ENCODE peak calls at places on chromosomes 4 and X, in ten cellular contexts. One of them, this sample, is unnamed.

GRCh38 chr4:76354517-76355473 is 48.3 kb downstream of the STBD1 start:
- DNase-seq in CD8-positive, alpha-beta T cell: no peak
- DNase-seq in RWPE2: no peak
- DNase-seq in ovary: no peak
- DNase-seq in fibroblast of lung: no peak
- DNase-seq in K562: no peak
- DNase-seq in SK-N-SH: no peak
- DNase-seq in mesendoderm: no peak
- DNase-seq in breast epithelium: no peak
- DNase-seq in psoas muscle: no peak
- DNase-seq in this sample: no peak

GRCh38 chr4:28686618-28687017 is 1826.0 kb downstream of the STIM2 start:
- DNase-seq in CD8-positive, alpha-beta T cell: no peak
- DNase-seq in RWPE2: peak; percentile 15
- DNase-seq in ovary: no peak
- DNase-seq in fibroblast of lung: peak; percentile 9
- DNase-seq in K562: peak; percentile 2
- DNase-seq in SK-N-SH: peak; percentile 19
- DNase-seq in mesendoderm: peak; percentile 80
- DNase-seq in breast epithelium: no peak
- DNase-seq in psoas muscle: no peak
- DNase-seq in this sample: no peak

GRCh38 chrX:19342331-19342906 is 1.3 kb upstream of the PDHA1 start:
- DNase-seq in CD8-positive, alpha-beta T cell: no peak
- DNase-seq in RWPE2: no peak
- DNase-seq in ovary: no peak
- DNase-seq in fibroblast of lung: peak; percentile 9
- DNase-seq in K562: peak; percentile 56
- DNase-seq in SK-N-SH: no peak
- DNase-seq in mesendoderm: no peak
- DNase-seq in breast epithelium: no peak
- DNase-seq in psoas muscle: no peak
- DNase-seq in this sample: no peak

GRCh38 chr4:81421346-81422218 is 50.1 kb downstream of the RASGEF1B start:
- DNase-seq in CD8-positive, alpha-beta T cell: no peak
- DNase-seq in RWPE2: no peak
- DNase-seq in ovary: no peak
- DNase-seq in fibroblast of lung: peak; percentile 59
- DNase-seq in K562: peak; percentile 95
- DNase-seq in SK-N-SH: no peak
- DNase-seq in mesendoderm: peak; percentile 92
- DNase-seq in breast epithelium: no peak
- DNase-seq in psoas muscle: no peak
- DNase-seq in this sample: no peak

GRCh38 chr4:156053174-156053573 is 99.5 kb upstream of the CTSO start:
- DNase-seq in CD8-positive, alpha-beta T cell: no peak
- DNase-seq in RWPE2: no peak
- DNase-seq in ovary: no peak
- DNase-seq in fibroblast of lung: no peak
- DNase-seq in K562: no peak
- DNase-seq in SK-N-SH: no peak
- DNase-seq in mesendoderm: peak; percentile 64
- DNase-seq in breast epithelium: no peak
- DNase-seq in psoas muscle: no peak
- DNase-seq in this sample: no peak

GRCh38 chr4:749771-750666 is 44.4 kb downstream of the PCGF3 start:
- DNase-seq in CD8-positive, alpha-beta T cell: no peak
- DNase-seq in RWPE2: no peak
- DNase-seq in ovary: no peak
- DNase-seq in fibroblast of lung: peak; percentile 72
- DNase-seq in K562: no peak
- DNase-seq in SK-N-SH: no peak
- DNase-seq in mesendoderm: no peak
- DNase-seq in breast epithelium: no peak
- DNase-seq in psoas muscle: peak; percentile 49
- DNase-seq in this sample: no peak

GRCh38 chrX:6004529-6004928 is 224.1 kb downstream of the NLGN4X start:
- DNase-seq in CD8-positive, alpha-beta T cell: no peak
- DNase-seq in RWPE2: no peak
- DNase-seq in ovary: no peak
- DNase-seq in fibroblast of lung: no peak
- DNase-seq in K562: no peak
- DNase-seq in SK-N-SH: no peak
- DNase-seq in mesendoderm: no peak
- DNase-seq in breast epithelium: no peak
- DNase-seq in psoas muscle: no peak
- DNase-seq in this sample: no peak

GRCh38 chr4:26410385-26411293 is 79.6 kb downstream of the CCKAR start:
- DNase-seq in CD8-positive, alpha-beta T cell: peak; percentile 4
- DNase-seq in RWPE2: no peak
- DNase-seq in ovary: no peak
- DNase-seq in fibroblast of lung: peak; percentile 42
- DNase-seq in K562: peak; percentile 67
- DNase-seq in SK-N-SH: peak; percentile 40
- DNase-seq in mesendoderm: peak; percentile 62
- DNase-seq in breast epithelium: no peak
- DNase-seq in psoas muscle: no peak
- DNase-seq in this sample: peak; percentile 44

GRCh38 chr4:165331823-165332222 is 4.4 kb downstream of the MSMO1 start:
- DNase-seq in CD8-positive, alpha-beta T cell: no peak
- DNase-seq in RWPE2: no peak
- DNase-seq in ovary: no peak
- DNase-seq in fibroblast of lung: no peak
- DNase-seq in K562: peak; percentile 49
- DNase-seq in SK-N-SH: no peak
- DNase-seq in mesendoderm: no peak
- DNase-seq in breast epithelium: no peak
- DNase-seq in psoas muscle: no peak
- DNase-seq in this sample: no peak

GRCh38 chr4:165332502-165332901 is 5.0 kb downstream of the MSMO1 start:
- DNase-seq in CD8-positive, alpha-beta T cell: no peak
- DNase-seq in RWPE2: no peak
- DNase-seq in ovary: no peak
- DNase-seq in fibroblast of lung: no peak
- DNase-seq in K562: no peak
- DNase-seq in SK-N-SH: no peak
- DNase-seq in mesendoderm: no peak
- DNase-seq in breast epithelium: no peak
- DNase-seq in psoas muscle: no peak
- DNase-seq in this sample: no peak

GRCh38 chr4:165330071-165330470 is 2.6 kb downstream of the MSMO1 start:
- DNase-seq in CD8-positive, alpha-beta T cell: no peak
- DNase-seq in RWPE2: no peak
- DNase-seq in ovary: no peak
- DNase-seq in fibroblast of lung: no peak
- DNase-seq in K562: no peak
- DNase-seq in SK-N-SH: no peak
- DNase-seq in mesendoderm: no peak
- DNase-seq in breast epithelium: no peak
- DNase-seq in psoas muscle: no peak
- DNase-seq in this sample: no peak

GRCh38 chr4:165330666-165331065 is 3.2 kb downstream of the MSMO1 start:
- DNase-seq in CD8-positive, alpha-beta T cell: no peak
- DNase-seq in RWPE2: no peak
- DNase-seq in ovary: no peak
- DNase-seq in fibroblast of lung: no peak
- DNase-seq in K562: no peak
- DNase-seq in SK-N-SH: no peak
- DNase-seq in mesendoderm: no peak
- DNase-seq in breast epithelium: no peak
- DNase-seq in psoas muscle: no peak
- DNase-seq in this sample: no peak

DNA sequence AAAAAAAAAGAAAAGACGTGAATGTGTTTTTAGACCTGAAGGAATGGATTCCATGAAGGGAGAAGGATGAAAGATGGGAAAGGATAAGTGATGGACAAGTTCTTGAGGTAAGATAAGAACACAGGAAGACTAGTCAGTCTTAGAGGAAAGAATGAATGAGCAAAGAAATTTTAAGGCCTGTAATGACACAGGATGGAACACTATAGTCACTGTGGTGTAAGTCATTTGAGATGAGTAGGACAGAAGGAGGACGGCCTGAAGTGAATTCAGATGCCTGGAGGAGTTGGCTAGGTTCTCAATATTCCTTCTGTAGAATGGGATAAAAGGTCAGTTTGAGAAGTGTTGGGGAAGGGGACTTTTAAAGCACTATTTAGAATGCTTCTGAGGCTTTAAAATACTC is 3.8 kb downstream of the MSMO1 start:
- DNase-seq in CD8-positive, alpha-beta T cell: no peak
- DNase-seq in RWPE2: no peak
- DNase-seq in ovary: no peak
- DNase-seq in fibroblast of lung: peak; percentile 44
- DNase-seq in K562: no peak
- DNase-seq in SK-N-SH: no peak
- DNase-seq in mesendoderm: no peak
- DNase-seq in breast epithelium: no peak
- DNase-seq in psoas muscle: no peak
- DNase-seq in this sample: no peak
- H3K4me3 ChIP-seq in CD8-positive, alpha-beta T cell: no peak overlapping the region
- H3K4me3 ChIP-seq in RWPE2: peak overlapping the region; percentile 61
- H3K4me3 ChIP-seq in ovary: no peak overlapping the region
- H3K4me3 ChIP-seq in fibroblast of lung: peak overlapping the region; percentile 90
- H3K4me3 ChIP-seq in K562: peak overlapping the region; percentile 84
- H3K4me3 ChIP-seq in SK-N-SH: no peak overlapping the region
- H3K4me3 ChIP-seq in mesendoderm: peak overlapping the region; percentile 34
- H3K4me3 ChIP-seq in breast epithelium: no peak overlapping the region
- H3K4me3 ChIP-seq in psoas muscle: no peak overlapping the region
- H3K4me3 ChIP-seq in this sample: no peak overlapping the region

GRCh38 chrX:124212622-124213021 is 119.8 kb upstream of the TEX13D start:
- DNase-seq in CD8-positive, alpha-beta T cell: no peak
- DNase-seq in RWPE2: no peak
- DNase-seq in ovary: no peak
- DNase-seq in fibroblast of lung: no peak
- DNase-seq in K562: no peak
- DNase-seq in SK-N-SH: no peak
- DNase-seq in mesendoderm: no peak
- DNase-seq in breast epithelium: no peak
- DNase-seq in psoas muscle: no peak
- DNase-seq in this sample: no peak

GRCh38 chrX:124211312-124211942 is 121.0 kb upstream of the TEX13D start:
- DNase-seq in CD8-positive, alpha-beta T cell: no peak
- DNase-seq in RWPE2: no peak
- DNase-seq in ovary: no peak
- DNase-seq in fibroblast of lung: no peak
- DNase-seq in K562: peak; percentile 46
- DNase-seq in SK-N-SH: peak; percentile 17
- DNase-seq in mesendoderm: peak; percentile 62
- DNase-seq in breast epithelium: no peak
- DNase-seq in psoas muscle: no peak
- DNase-seq in this sample: no peak

GRCh38 chrX:124215786-124216185 is 116.7 kb upstream of the TEX13D start:
- DNase-seq in CD8-positive, alpha-beta T cell: no peak
- DNase-seq in RWPE2: no peak
- DNase-seq in ovary: no peak
- DNase-seq in fibroblast of lung: no peak
- DNase-seq in K562: no peak
- DNase-seq in SK-N-SH: no peak
- DNase-seq in mesendoderm: no peak
- DNase-seq in breast epithelium: no peak
- DNase-seq in psoas muscle: no peak
- DNase-seq in this sample: no peak

GRCh38 chrX:124217289-124218251 is 114.9 kb upstream of the TEX13D start:
- DNase-seq in CD8-positive, alpha-beta T cell: peak; percentile 43
- DNase-seq in RWPE2: peak; percentile 35
- DNase-seq in ovary: no peak
- DNase-seq in fibroblast of lung: peak; percentile 67
- DNase-seq in K562: peak; percentile 14
- DNase-seq in SK-N-SH: no peak
- DNase-seq in mesendoderm: peak; percentile 91
- DNase-seq in breast epithelium: no peak
- DNase-seq in psoas muscle: no peak
- DNase-seq in this sample: no peak

DNA sequence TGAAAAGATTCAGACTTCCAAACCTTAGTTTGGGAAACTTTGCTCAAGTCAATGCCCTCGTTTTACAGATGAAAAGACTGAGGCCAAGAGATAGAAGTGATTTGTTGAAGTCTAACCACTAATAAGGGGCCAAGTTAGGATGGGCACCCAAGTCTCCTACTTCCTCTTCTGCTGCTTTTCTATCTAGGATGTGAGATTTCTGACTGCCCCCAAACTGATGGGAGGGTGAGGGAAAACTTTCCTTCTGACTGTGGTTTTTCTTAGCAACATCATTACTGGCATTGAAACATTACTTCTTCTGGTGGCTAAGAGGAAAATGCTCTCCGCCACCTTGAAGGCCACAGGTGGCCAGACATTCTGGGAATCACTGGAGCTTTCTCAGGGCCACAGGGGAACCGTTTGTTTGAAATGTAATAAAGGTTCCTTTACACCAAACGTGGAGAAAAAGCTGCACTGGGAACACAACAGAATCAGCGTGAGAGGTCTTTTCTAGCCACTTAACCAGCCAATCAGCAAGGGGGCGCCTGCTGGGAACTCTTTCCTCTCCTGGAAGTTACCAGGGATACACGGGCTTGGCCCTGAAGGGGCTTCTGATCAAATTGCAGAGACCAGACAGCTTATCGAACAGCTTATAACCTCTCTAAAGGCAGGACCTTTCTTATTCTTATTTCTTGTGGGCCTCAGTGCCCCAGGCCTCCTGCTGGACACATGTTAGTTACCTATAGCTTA is 115.9 kb upstream of the TEX13D start:
- DNase-seq in CD8-positive, alpha-beta T cell: no peak
- DNase-seq in RWPE2: no peak
- DNase-seq in ovary: no peak
- DNase-seq in fibroblast of lung: no peak
- DNase-seq in K562: no peak
- DNase-seq in SK-N-SH: no peak
- DNase-seq in mesendoderm: peak; percentile 65
- DNase-seq in breast epithelium: no peak
- DNase-seq in psoas muscle: no peak
- DNase-seq in this sample: no peak
- H3K27ac ChIP-seq in CD8-positive, alpha-beta T cell: peak overlapping the region; percentile 27
- H3K27ac ChIP-seq in RWPE2: no peak overlapping the region
- H3K27ac ChIP-seq in ovary: no peak overlapping the region
- H3K27ac ChIP-seq in fibroblast of lung: no peak overlapping the region
- H3K27ac ChIP-seq in K562: no peak overlapping the region
- H3K27ac ChIP-seq in SK-N-SH: no peak overlapping the region
- H3K27ac ChIP-seq in mesendoderm: peak overlapping the region; percentile 98
- H3K27ac ChIP-seq in breast epithelium: no peak overlapping the region
- H3K27ac ChIP-seq in psoas muscle: no peak overlapping the region
- H3K27ac ChIP-seq in this sample: no peak overlapping the region

GRCh38 chrX:63350979-63351616 is at the start of gene SPIN4:
- DNase-seq in CD8-positive, alpha-beta T cell: peak; percentile 50
- DNase-seq in RWPE2: peak; percentile 81
- DNase-seq in ovary: peak; percentile 87
- DNase-seq in fibroblast of lung: peak; percentile 86
- DNase-seq in K562: peak; percentile 90
- DNase-seq in SK-N-SH: peak; percentile 88
- DNase-seq in mesendoderm: peak; percentile 93
- DNase-seq in breast epithelium: peak; percentile 60
- DNase-seq in psoas muscle: peak; percentile 89
- DNase-seq in this sample: peak; percentile 81

GRCh38 chrX:63354484-63354883 is 3.4 kb upstream of the SPIN4 start:
- DNase-seq in CD8-positive, alpha-beta T cell: no peak
- DNase-seq in RWPE2: no peak
- DNase-seq in ovary: no peak
- DNase-seq in fibroblast of lung: no peak
- DNase-seq in K562: no peak
- DNase-seq in SK-N-SH: no peak
- DNase-seq in mesendoderm: no peak
- DNase-seq in breast epithelium: no peak
- DNase-seq in psoas muscle: no peak
- DNase-seq in this sample: no peak

GRCh38 chrX:63350551-63350950 is 581 bp downstream of the SPIN4 start:
- DNase-seq in CD8-positive, alpha-beta T cell: no peak
- DNase-seq in RWPE2: no peak
- DNase-seq in ovary: peak; percentile 24
- DNase-seq in fibroblast of lung: peak; percentile 22
- DNase-seq in K562: peak; percentile 44
- DNase-seq in SK-N-SH: peak; percentile 9
- DNase-seq in mesendoderm: peak; percentile 53
- DNase-seq in breast epithelium: no peak
- DNase-seq in psoas muscle: no peak
- DNase-seq in this sample: peak; percentile 18

DNA sequence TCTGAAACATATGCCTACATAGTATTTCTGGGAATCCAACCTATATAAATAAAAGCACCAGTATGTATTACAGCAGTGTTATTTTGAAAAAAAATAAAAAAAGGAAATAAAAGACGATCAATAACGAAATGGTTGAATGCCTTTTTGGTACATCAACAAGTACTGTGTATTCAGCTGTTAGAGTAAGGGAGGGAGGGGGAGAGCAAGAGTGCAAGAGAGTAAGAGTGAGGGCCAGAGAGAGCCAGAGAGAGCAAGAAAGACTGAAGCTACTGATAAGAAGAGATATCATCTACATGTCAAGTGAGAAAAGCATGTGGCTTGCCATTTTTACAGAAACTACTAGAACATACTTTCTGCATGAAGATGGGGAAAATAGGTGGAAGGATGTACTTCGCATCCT is 1.8 kb downstream of the SPIN4 start:
- DNase-seq in CD8-positive, alpha-beta T cell: no peak
- DNase-seq in RWPE2: no peak
- DNase-seq in ovary: no peak
- DNase-seq in fibroblast of lung: no peak
- DNase-seq in K562: peak; percentile 42
- DNase-seq in SK-N-SH: peak; percentile 6
- DNase-seq in mesendoderm: peak; percentile 44
- DNase-seq in breast epithelium: no peak
- DNase-seq in psoas muscle: no peak
- DNase-seq in this sample: no peak
- H3K4me3 ChIP-seq in CD8-positive, alpha-beta T cell: no peak overlapping the region
- H3K4me3 ChIP-seq in RWPE2: no peak overlapping the region
- H3K4me3 ChIP-seq in ovary: no peak overlapping the region
- H3K4me3 ChIP-seq in fibroblast of lung: peak overlapping the region; percentile 93
- H3K4me3 ChIP-seq in K562: peak overlapping the region; percentile 54
- H3K4me3 ChIP-seq in SK-N-SH: peak overlapping the region; percentile 61
- H3K4me3 ChIP-seq in mesendoderm: no peak overlapping the region
- H3K4me3 ChIP-seq in breast epithelium: no peak overlapping the region
- H3K4me3 ChIP-seq in psoas muscle: no peak overlapping the region
- H3K4me3 ChIP-seq in this sample: no peak overlapping the region

DNA sequence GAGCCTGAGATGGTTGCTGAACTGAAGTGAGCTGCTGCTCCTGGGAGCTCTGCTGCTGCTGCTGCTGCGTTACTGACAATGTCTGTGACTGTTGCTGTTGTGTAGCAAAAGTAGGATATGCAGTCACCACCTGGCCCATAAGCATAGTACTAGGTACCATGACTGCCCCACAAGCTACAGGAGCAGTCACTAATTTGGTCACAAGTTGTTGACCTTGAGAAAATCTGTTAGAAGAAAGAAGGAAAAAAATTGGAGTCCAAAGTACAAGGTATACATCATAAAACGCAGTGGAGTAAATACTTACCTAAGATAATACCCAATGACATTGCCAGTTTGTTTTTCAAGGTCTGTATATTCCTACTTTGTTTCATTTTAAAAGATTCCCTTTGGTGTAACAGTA is 42.6 kb downstream of the TMEM165 start:
- DNase-seq in CD8-positive, alpha-beta T cell: no peak
- DNase-seq in RWPE2: no peak
- DNase-seq in ovary: no peak
- DNase-seq in fibroblast of lung: no peak
- DNase-seq in K562: no peak
- DNase-seq in SK-N-SH: no peak
- DNase-seq in mesendoderm: no peak
- DNase-seq in breast epithelium: no peak
- DNase-seq in psoas muscle: no peak
- DNase-seq in this sample: no peak
- H3K27ac ChIP-seq in CD8-positive, alpha-beta T cell: no peak overlapping the region
- H3K27ac ChIP-seq in RWPE2: no peak overlapping the region
- H3K27ac ChIP-seq in ovary: no peak overlapping the region
- H3K27ac ChIP-seq in fibroblast of lung: no peak overlapping the region
- H3K27ac ChIP-seq in K562: no peak overlapping the region
- H3K27ac ChIP-seq in SK-N-SH: no peak overlapping the region
- H3K27ac ChIP-seq in mesendoderm: no peak overlapping the region
- H3K27ac ChIP-seq in breast epithelium: no peak overlapping the region
- H3K27ac ChIP-seq in psoas muscle: peak overlapping the region; percentile 51
- H3K27ac ChIP-seq in this sample: no peak overlapping the region